ENCODE peak calls at places on chromosomes 2 and 18, in five cellular contexts. P is neuronal stem cell, N is H1, V is IMR-90, U is mesenchymal stem cell. H is an unnamed sample.

GRCh38 chr18:75330308-75330707 is 97.2 kb downstream of the SMIM21 start:
- DNase-seq in P (no peak), N (no peak), V (no peak), U (no peak), H (no peak)

GRCh38 chr2:232982926-232983668 is 30.0 kb downstream of the NGEF start:
- DNase-seq in P (peak; percentile 20), N (peak; percentile 77), V (no peak), U (no peak), H (peak; percentile 71)

GRCh38 chr18:74505776-74506175 is 9.6 kb downstream of the CNDP2 start:
- DNase-seq in P (no peak), N (no peak), V (no peak), U (no peak), H (no peak)

GRCh38 chr18:12599543-12599942 is 58.4 kb downstream of the SPIRE1 start:
- DNase-seq in P (no peak), N (no peak), V (no peak), U (no peak), H (no peak)

GRCh38 chr2:26384597-26384996 is 17.1 kb upstream of the DRC1 start:
- DNase-seq in P (no peak), N (no peak), V (no peak), U (no peak), H (no peak)

GRCh38 chr2:141041281-141041680 is 1089.5 kb downstream of the LRP1B start:
- DNase-seq in P (no peak), N (no peak), V (peak; percentile 36), U (no peak), H (no peak)

GRCh38 chr2:67399831-67400489 is 2.8 kb downstream of the ETAA1 start:
- DNase-seq in P (no peak), N (no peak), V (peak; percentile 70), U (peak; percentile 66), H (no peak)

GRCh38 chr18:49632588-49632987 is 70.7 kb downstream of the LIPG start:
- DNase-seq in P (no peak), N (no peak), V (no peak), U (no peak), H (no peak)

GRCh38 chr2:98822301-98823164 is 91.6 kb upstream of the MGAT4A start:
- DNase-seq in P (peak; percentile 47), N (peak; percentile 80), V (no peak), U (no peak), H (peak; percentile 62)

GRCh38 chr2:202193881-202194353 is 44.5 kb downstream of the SUMO1 start:
- DNase-seq in P (no peak), N (peak; percentile 47), V (no peak), U (no peak), H (peak; percentile 31)

GRCh38 chr2:9769171-9770005 is 73.9 kb upstream of the TAF1B start:
- DNase-seq in P (no peak), N (no peak), V (peak; percentile 29), U (no peak), H (peak; percentile 71)

GRCh38 chr2:165055081-165055879 is 100.0 kb upstream of the SLC38A11 start:
- DNase-seq in P (no peak), N (no peak), V (peak; percentile 22), U (peak; percentile 81), H (no peak)

GRCh38 chr2:213627835-213628234 is 343.6 kb downstream of the SPAG16 start:
- DNase-seq in P (no peak), N (no peak), V (no peak), U (no peak), H (no peak)

GRCh38 chr18:56748698-56749268 is 97.6 kb downstream of the WDR7 start:
- DNase-seq in P (peak; percentile 29), N (no peak), V (peak; percentile 57), U (peak; percentile 57), H (no peak)

GRCh38 chr2:6576312-6576711 is 289.4 kb downstream of the CMPK2 start:
- DNase-seq in P (no peak), N (no peak), V (peak; percentile 87), U (peak; percentile 14), H (no peak)

GRCh38 chr18:48827321-48828200 is 123.2 kb downstream of the SMAD7 start:
- DNase-seq in P (peak; percentile 55), N (peak; percentile 62), V (peak; percentile 73), U (peak; percentile 89), H (peak; percentile 74)

GRCh38 chr18:14978962-14979535 is 231.1 kb downstream of the ANKRD30B start:
- DNase-seq in P (peak; percentile 5), N (peak; percentile 82), V (no peak), U (no peak), H (no peak)

GRCh38 chr2:147438897-147439296 is 405.9 kb upstream of the ACVR2A start:
- DNase-seq in P (no peak), N (no peak), V (no peak), U (no peak), H (no peak)

GRCh38 chr2:144711084-144711483 is 191.2 kb upstream of the ZEB2 start:
- DNase-seq in P (no peak), N (no peak), V (no peak), U (no peak), H (no peak)

GRCh38 chr2:172726172-172726735 is 9.4 kb upstream of the RAPGEF4 start:
- DNase-seq in P (no peak), N (no peak), V (peak; percentile 31), U (no peak), H (no peak)

GRCh38 chr2:207258191-207258991 is 92.6 kb upstream of the KLF7 start:
- DNase-seq in P (no peak), N (no peak), V (peak; percentile 100), U (peak; percentile 100), H (no peak)

GRCh38 chr2:79116997-79117928 is 3.0 kb upstream of the REG1A start:
- DNase-seq in P (no peak), N (no peak), V (no peak), U (no peak), H (no peak)

GRCh38 chr2:3099145-3099859 is 278.3 kb downstream of the EIPR1 start:
- DNase-seq in P (no peak), N (no peak), V (no peak), U (no peak), H (no peak)

GRCh38 chr2:184835081-184835728 is 236.9 kb downstream of the ZNF804A start:
- DNase-seq in P (no peak), N (no peak), V (peak; percentile 12), U (peak; percentile 7), H (no peak)

DNA sequence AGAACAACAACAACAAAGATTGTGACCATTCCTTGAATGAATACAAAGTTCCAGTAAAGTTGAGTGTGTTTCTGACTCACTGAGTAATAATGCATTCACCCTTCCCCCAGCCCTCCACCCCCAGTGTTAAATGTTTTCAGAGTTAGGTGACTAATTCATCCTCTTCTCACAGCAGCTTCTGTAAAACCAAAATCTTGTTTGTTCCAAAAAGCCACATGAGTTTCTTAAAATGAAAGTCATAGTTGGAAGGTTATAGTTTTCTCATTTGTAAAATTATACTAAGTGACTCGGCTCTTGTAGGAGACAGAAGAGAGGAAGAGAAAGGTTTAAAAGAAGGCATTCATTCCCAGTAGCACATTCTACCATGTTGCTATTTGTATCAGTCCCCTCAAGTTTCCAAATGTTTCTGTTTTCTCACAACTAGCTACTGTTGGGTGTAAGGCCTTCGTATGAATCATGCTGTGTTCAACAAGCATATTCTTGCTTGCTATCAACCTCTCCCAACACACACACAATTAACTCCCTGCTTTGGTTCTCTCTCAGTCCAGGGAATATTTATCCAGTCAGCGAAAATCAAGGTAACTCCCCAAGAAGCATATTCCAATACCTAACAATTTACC is 75.3 kb downstream of the MBD2 start:
- DNase-seq in P (no peak), N (no peak), V (peak; percentile 88), U (peak; percentile 91), H (no peak)
- H2BK15ac ChIP-seq in P (no peak overlapping the region), N (no peak overlapping the region), V (no peak overlapping the region), U (no peak overlapping the region), H (no peak overlapping the region)

GRCh38 chr2:219648963-219649362 is 21.5 kb downstream of the SLC4A3 start:
- DNase-seq in P (no peak), N (no peak), V (no peak), U (no peak), H (no peak)

GRCh38 chr2:219645631-219646527 is 18.4 kb downstream of the SLC4A3 start:
- DNase-seq in P (no peak), N (peak; percentile 46), V (peak; percentile 82), U (peak; percentile 75), H (peak; percentile 53)

GRCh38 chr2:219656523-219656922 is 29.1 kb downstream of the SLC4A3 start:
- DNase-seq in P (no peak), N (no peak), V (peak; percentile 58), U (peak; percentile 20), H (no peak)

GRCh38 chr2:219644801-219645480 is 17.5 kb downstream of the SLC4A3 start:
- DNase-seq in P (no peak), N (peak; percentile 37), V (no peak), U (peak; percentile 8), H (peak; percentile 23)

GRCh38 chr2:219650426-219651248 is 23.2 kb downstream of the SLC4A3 start:
- DNase-seq in P (no peak), N (no peak), V (no peak), U (no peak), H (peak; percentile 20)
- H3K14ac ChIP-seq in P (no peak overlapping the region), N (no peak overlapping the region), V (no peak overlapping the region), U (no peak overlapping the region), H (no peak overlapping the region)

DNA sequence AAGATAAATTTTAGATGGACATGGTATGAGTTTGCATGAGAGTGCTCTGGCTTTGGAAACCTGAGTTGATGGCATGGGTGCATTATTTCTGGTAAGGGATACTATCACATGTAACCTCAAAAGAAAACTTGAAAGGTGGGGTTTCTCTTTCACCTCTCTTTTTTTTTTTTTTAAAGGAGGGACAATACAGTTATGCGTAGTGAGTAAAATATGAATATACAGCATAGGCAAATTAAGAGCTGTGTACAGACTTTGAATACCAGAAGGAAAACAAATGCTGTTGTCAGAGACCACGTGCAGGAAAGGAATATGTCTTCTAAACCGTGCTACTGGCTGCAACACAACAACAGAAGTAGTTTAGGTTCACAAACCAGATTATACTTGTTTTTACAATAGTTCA is 82.1 kb downstream of the MAP4K4 start:
- DNase-seq in P (no peak), N (no peak), V (no peak), U (no peak), H (no peak)
- H3K4me2 ChIP-seq in P (no peak overlapping the region), N (no peak overlapping the region), V (no peak overlapping the region), U (no peak overlapping the region), H (no peak overlapping the region)

DNA sequence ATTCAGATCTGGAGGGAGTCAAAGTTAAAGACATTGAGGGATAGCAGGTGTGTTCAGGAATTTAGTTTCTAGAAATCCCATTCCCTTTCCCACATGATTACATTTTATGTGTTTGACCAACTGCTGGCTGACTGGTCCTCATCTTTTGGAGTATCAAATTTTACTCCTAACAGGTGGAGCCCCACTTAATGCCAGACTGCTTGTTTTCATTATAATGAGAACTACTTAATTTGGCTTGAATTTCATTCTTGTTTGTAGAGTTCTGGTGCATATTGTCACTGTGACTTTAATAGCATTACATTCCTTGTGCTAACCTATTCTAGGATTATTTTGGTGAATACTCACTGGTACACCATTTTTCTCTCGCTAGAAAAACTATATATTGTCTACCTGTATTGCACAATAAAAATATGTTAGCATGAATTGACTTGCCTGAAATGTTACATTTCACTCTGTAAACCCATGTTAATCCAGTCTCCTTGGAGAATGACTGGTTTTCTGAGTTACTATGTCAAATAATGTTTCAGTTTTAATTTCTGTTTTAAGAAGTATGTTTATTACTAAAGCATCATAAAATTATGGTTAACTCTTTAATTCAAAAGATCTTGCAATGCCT is 98.2 kb downstream of the TANC1 start:
- DNase-seq in P (no peak), N (no peak), V (no peak), U (no peak), H (no peak)
- H2BK15ac ChIP-seq in P (no peak overlapping the region), N (no peak overlapping the region), V (no peak overlapping the region), U (no peak overlapping the region), H (no peak overlapping the region)

GRCh38 chr18:63956755-63957154 is 7.7 kb downstream of the HMSD start:
- DNase-seq in P (no peak), N (no peak), V (no peak), U (no peak), H (no peak)
- H3K14ac ChIP-seq in P (no peak overlapping the region), N (no peak overlapping the region), V (no peak overlapping the region), U (no peak overlapping the region), H (no peak overlapping the region)